ENCODE peak calls at places on chromosomes 2 and 18, in six cellular contexts. P is upper lobe of right lung, I is Calu3, R is left ventricle myocardium inferior, U is neural crest cell, J is T-helper 1 cell. X is an unnamed sample.

GRCh38 chr2:41879367-41879871 is 168.4 kb upstream of the PKDCC start:
- DNase-seq in U (no peak), P (no peak), I (no peak), R (no peak), J (no peak), X (peak; percentile 40)

GRCh38 chr2:126385983-126386382 is 270.0 kb upstream of the GYPC start:
- DNase-seq in U (no peak), I (no peak), P (no peak), R (no peak), J (no peak), X (no peak)

GRCh38 chr2:237486819-237487448 is at the start of gene MLPH:
- DNase-seq in R (peak; percentile 61), J (no peak), P (peak; percentile 91), I (peak; percentile 77), U (no peak), X (no peak)

GRCh38 chr2:28445448-28446258 is 50.2 kb upstream of the PLB1 start:
- DNase-seq in R (no peak), U (no peak), I (no peak), P (peak; percentile 45), J (no peak), X (no peak)

GRCh38 chr2:60553992-60554648 is 666 bp upstream of the BCL11A start:
- DNase-seq in R (peak; percentile 33), J (no peak), I (peak; percentile 39), U (no peak), P (peak; percentile 81), X (peak; percentile 50)

GRCh38 chr2:209592106-209592505 is 168.3 kb downstream of the MAP2 start:
- DNase-seq in P (no peak), J (no peak), R (no peak), U (no peak), I (no peak), X (no peak)

GRCh38 chr2:131143803-131144202 is 38.7 kb downstream of the PLEKHB2 start:
- DNase-seq in P (no peak), I (no peak), R (no peak), J (no peak), U (no peak), X (no peak)

GRCh38 chr2:236545248-236545658 is 24.4 kb upstream of the ACKR3 start:
- DNase-seq in J (no peak), R (no peak), P (no peak), I (no peak), U (no peak), X (no peak)

GRCh38 chr18:79629606-79630005 is 50.0 kb upstream of the CTDP1 start:
- DNase-seq in U (no peak), I (no peak), J (no peak), P (peak; percentile 16), R (no peak), X (no peak)

GRCh38 chr18:49098386-49098785 is 147.6 kb upstream of the SMAD7 start:
- DNase-seq in U (no peak), J (no peak), R (no peak), P (no peak), I (no peak), X (no peak)

GRCh38 chr2:226115102-226115831 is 684.4 kb downstream of the IRS1 start:
- DNase-seq in I (peak; percentile 44), R (no peak), J (no peak), U (no peak), P (no peak), X (no peak)

GRCh38 chr2:191245046-191245868 is at the start of gene MYO1B:
- DNase-seq in U (peak; percentile 71), I (peak; percentile 92), R (peak; percentile 80), P (peak; percentile 92), J (peak; percentile 30), X (peak; percentile 96)

GRCh38 chr18:44758821-44759624 is 78.3 kb downstream of the SETBP1 start:
- DNase-seq in U (no peak), R (no peak), J (no peak), P (no peak), I (no peak), X (no peak)

GRCh38 chr2:65485839-65486238 is 53.4 kb upstream of the SPRED2 start:
- DNase-seq in R (no peak), I (no peak), U (no peak), J (no peak), P (no peak), X (no peak)

GRCh38 chr18:22067682-22068081 is 101.7 kb upstream of the GATA6 start:
- DNase-seq in J (no peak), U (no peak), I (no peak), P (no peak), R (no peak), X (no peak)

GRCh38 chr2:84257871-84258270 is 201.2 kb downstream of the SUCLG1 start:
- DNase-seq in J (no peak), P (no peak), U (no peak), I (no peak), R (no peak), X (no peak)

GRCh38 chr2:113158884-113159553 is 14.8 kb upstream of the PSD4 start:
- DNase-seq in R (no peak), P (no peak), I (no peak), U (no peak), J (no peak), X (no peak)

GRCh38 chr2:172977330-172978052 is 98.2 kb upstream of the MAP3K20 start:
- DNase-seq in U (no peak), I (no peak), J (no peak), P (no peak), R (no peak), X (no peak)

GRCh38 chr18:48657446-48658120 is 118.8 kb downstream of the CTIF start:
- DNase-seq in J (no peak), I (no peak), U (no peak), P (no peak), R (no peak), X (no peak)

GRCh38 chr18:13301691-13302469 is 83.3 kb downstream of the LDLRAD4 start:
- DNase-seq in P (no peak), U (no peak), J (no peak), R (no peak), I (no peak), X (no peak)

GRCh38 chr2:240568678-240569522 is 616 bp downstream of the RNPEPL1 start:
- DNase-seq in P (peak; percentile 88), U (peak; percentile 24), R (peak; percentile 78), J (peak; percentile 69), I (peak; percentile 66), X (peak; percentile 67)

GRCh38 chr2:8487461-8487932 is 194.4 kb upstream of the ID2 start:
- DNase-seq in J (no peak), I (no peak), U (no peak), P (no peak), R (no peak), X (no peak)

GRCh38 chr2:103788875-103789715 is 1027.3 kb downstream of the TMEM182 start:
- DNase-seq in U (no peak), J (no peak), P (peak; percentile 72), I (peak; percentile 71), R (peak; percentile 14), X (no peak)

GRCh38 chr18:32770651-32771168 is 2.1 kb downstream of the KLHL14 start:
- DNase-seq in P (no peak), I (no peak), R (no peak), U (peak; percentile 2), J (no peak), X (no peak)

GRCh38 chr2:61450144-61450543 is 20.7 kb downstream of the USP34 start:
- DNase-seq in J (no peak), I (no peak), U (no peak), P (no peak), R (no peak), X (no peak)

GRCh38 chr18:8943900-8944870 is 158.3 kb upstream of the NDUFV2 start:
- DNase-seq in I (no peak), R (no peak), U (no peak), J (no peak), P (no peak), X (no peak)

X was measured in BE2C.